ENCODE peak calls at places on chromosome 5, in six cellular contexts. T is RWPE1, Y is GM23338, W is activated B cell treated with CpG ODN at 0.5 μM for 24 hours, R is choroid plexus epithelial cell, U is kidney. L is an unnamed sample.

GRCh38 chr5:139684881-139685749 is 37.0 kb downstream of the CXXC5 start:
- DNase-seq in T (no peak), Y (peak; percentile 43), W (no peak), R (no peak), U (no peak), L (no peak)

GRCh38 chr5:65041296-65042158 is 272.8 kb downstream of the CWC27 start:
- DNase-seq in T (no peak), Y (no peak), W (no peak), R (peak; percentile 15), U (no peak), L (no peak)

GRCh38 chr5:360277-361027 is 38.9 kb downstream of the AHRR start:
- DNase-seq in T (no peak), Y (no peak), W (no peak), R (no peak), U (peak; percentile 17), L (no peak)

GRCh38 chr5:15233566-15233965 is 266.4 kb upstream of the FBXL7 start:
- DNase-seq in T (no peak), Y (no peak), W (no peak), R (peak; percentile 68), U (no peak), L (no peak)

GRCh38 chr5:177095088-177095669 is 8.5 kb downstream of the FGFR4 start:
- DNase-seq in T (no peak), Y (no peak), W (no peak), R (no peak), U (peak; percentile 64), L (no peak)

GRCh38 chr5:81819556-81820314 is 68.8 kb upstream of the SSBP2 start:
- DNase-seq in T (peak; percentile 54), Y (no peak), W (no peak), R (peak; percentile 80), U (no peak), L (no peak)

GRCh38 chr5:140153905-140154304 is 21.1 kb upstream of the CYSTM1 start:
- DNase-seq in T (no peak), Y (peak; percentile 66), W (no peak), R (no peak), U (no peak), L (no peak)

GRCh38 chr5:130337179-130337888 is 433.1 kb downstream of the CHSY3 start:
- DNase-seq in T (peak; percentile 79), Y (peak; percentile 18), W (no peak), R (peak; percentile 84), U (no peak), L (no peak)

GRCh38 chr5:161165998-161166660 is 314.1 kb upstream of the ATP10B start:
- DNase-seq in T (no peak), Y (peak; percentile 13), W (no peak), R (no peak), U (peak; percentile 61), L (no peak)

GRCh38 chr5:37940931-37941623 is 101.2 kb upstream of the GDNF start:
- DNase-seq in T (peak; percentile 65), Y (no peak), W (no peak), R (no peak), U (no peak), L (no peak)

GRCh38 chr5:42507451-42508092 is 84.3 kb downstream of the GHR start:
- DNase-seq in T (no peak), Y (peak; percentile 19), W (no peak), R (no peak), U (no peak), L (no peak)

GRCh38 chr5:132677191-132677590 is 3.4 kb downstream of the IL4 start:
- DNase-seq in T (peak; percentile 98), Y (peak; percentile 31), W (no peak), R (peak; percentile 77), U (no peak), L (no peak)

GRCh38 chr5:126676195-126676624 is 75.5 kb downstream of the PHAX start:
- DNase-seq in T (peak; percentile 96), Y (peak; percentile 90), W (peak; percentile 19), R (peak; percentile 76), U (no peak), L (peak; percentile 32)
- TF ChIP-seq CTCF in T (peak; percentile 91), Y (peak; percentile 97), W (peak; percentile 67), R (peak; percentile 87), U (peak; percentile 74), L (peak; percentile 91)

DNA sequence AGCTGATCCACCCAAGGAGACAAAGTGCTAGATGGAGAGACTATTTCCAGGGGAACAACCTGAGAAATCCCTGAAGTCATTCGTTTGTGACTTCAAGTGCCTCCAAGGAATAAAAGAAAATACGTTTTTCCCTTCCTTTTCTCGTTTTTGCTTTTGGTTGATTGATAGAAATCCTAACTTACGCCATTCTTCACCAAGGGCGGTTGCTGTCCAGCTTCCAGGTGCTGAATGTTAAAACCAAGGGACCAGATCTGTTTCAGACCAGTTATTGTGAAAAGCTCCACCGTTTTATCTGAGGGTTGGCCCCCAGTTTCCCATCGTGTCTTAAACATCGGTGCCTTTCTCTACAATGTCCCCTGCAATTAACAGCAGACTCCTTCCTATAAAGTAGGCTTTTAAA is 600.7 kb upstream of the SGCD start:
- DNase-seq in T (no peak), Y (peak; percentile 72), W (no peak), R (peak; percentile 9), U (no peak), L (peak; percentile 35)
- TF ChIP-seq CTCF in T (no peak), Y (no peak), W (no peak), R (no peak), U (no peak), L (no peak)

GRCh38 chr5:7464182-7464581 is 68.2 kb downstream of the ADCY2 start:
- DNase-seq in T (no peak), Y (no peak), W (no peak), R (no peak), U (no peak), L (no peak)
- TF ChIP-seq CTCF in T (no peak), Y (peak; percentile 67), W (no peak), R (no peak), U (no peak), L (peak; percentile 46)

DNA sequence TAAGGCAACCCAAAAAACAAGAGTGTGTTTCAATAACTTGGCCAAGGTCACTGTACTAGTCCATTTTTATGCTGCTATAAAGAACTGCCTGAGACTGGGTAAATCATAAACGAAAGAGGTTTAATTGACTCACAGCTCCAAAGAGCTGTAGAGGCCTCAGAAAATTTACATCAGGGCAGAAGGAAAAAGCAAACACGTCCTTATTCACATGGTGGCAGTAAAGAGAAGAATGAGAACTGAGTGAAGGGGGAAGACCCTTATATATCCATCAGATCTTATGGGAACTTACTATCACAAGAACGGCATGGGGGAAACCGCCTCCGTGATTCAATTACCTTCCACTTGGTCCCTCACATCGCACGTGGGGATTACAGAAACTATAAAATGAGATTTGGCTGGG is 64.3 kb upstream of the CAMK4 start:
- DNase-seq in T (no peak), Y (peak; percentile 28), W (no peak), R (no peak), U (no peak), L (no peak)
- TF ChIP-seq CTCF in T (no peak), Y (peak; percentile 63), W (no peak), R (no peak), U (no peak), L (no peak)

DNA sequence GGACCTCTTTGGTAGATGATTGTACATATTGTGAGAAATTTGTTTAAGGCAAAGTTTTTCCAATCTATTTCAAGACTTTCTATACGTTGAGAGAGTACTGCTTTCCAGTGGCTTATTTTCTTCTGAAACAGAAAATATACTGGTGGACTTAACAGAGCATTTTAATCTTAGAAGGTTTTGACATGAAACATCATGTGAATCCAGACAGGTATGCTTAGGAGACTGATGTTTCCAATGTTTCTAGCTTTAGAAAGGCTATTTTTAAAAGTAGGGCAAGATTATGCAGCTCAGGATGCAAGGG is 71.0 kb downstream of the PIK3R1 start:
- DNase-seq in T (no peak), Y (no peak), W (no peak), R (no peak), U (no peak), L (no peak)
- TF ChIP-seq CTCF in T (peak; percentile 42), Y (no peak), W (peak; percentile 6), R (no peak), U (no peak), L (peak; percentile 22)

DNA sequence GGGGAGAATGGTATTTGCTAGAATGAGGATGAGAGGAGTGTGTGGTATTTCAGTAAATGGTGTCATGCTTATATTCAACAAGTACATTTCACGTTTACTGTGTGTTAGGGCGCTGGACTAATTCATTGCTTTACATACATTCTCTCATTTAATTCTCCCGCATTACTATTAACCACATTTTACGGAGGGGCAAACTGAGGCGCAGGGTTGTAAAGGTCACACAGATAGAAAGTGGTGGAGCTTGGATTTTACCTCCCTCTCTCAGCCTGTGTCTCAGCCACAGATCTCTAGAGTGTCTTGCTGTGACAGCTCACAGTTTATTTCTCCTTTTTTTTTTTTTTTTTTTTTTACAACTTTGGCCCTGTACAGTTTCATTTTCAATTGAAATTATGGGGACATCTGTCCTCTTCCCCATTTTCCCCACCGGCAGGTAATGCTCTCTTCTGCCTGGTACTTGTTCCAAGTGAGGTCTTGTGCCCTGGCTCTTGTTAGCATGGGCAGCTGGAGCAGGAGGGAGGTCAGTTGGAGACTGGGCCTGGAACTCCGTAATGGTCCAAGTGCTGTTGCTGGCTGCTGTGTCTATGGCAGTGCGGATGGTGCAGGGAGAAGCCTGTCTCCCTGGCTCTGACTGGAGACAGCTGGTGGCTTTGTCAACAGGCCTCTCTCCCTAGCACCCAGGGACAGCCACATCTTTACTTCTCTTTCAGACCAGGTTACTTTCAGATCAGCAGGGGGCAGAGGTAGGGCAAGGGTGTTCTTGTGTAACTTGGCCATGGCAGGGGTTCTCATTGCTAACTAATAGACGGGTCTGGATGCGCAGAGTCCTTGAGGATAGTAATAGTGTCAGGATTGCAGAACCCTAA is 20.5 kb upstream of the NDST1 start:
- DNase-seq in T (peak; percentile 64), Y (no peak), W (no peak), R (no peak), U (no peak), L (no peak)
- TF ChIP-seq CTCF in T (no peak), Y (peak; percentile 22), W (no peak), R (peak; percentile 1), U (peak; percentile 11), L (peak; percentile 20)

L was measured in progenitor cell of endocrine pancreas.